ENCODE peak calls at places on chromosomes 2 and 18, in seven cellular contexts. J is CD8-positive, alpha-beta T cell; U is PC-3; T is mammary epithelial cell; Q is breast epithelium; W is right cardiac atrium; N is heart right ventricle. V is an unnamed sample. For H3K9me3, the result is how much of the 10 kb centered on the place peaks cover.

GRCh38 chr18:25210622-25211021 is 141.3 kb downstream of the ZNF521 start:
- DNase-seq in W (no peak), N (no peak), U (no peak), Q (no peak), T (no peak), J (no peak), V (no peak)

GRCh38 chr18:28043631-28044030 is 133.3 kb downstream of the CDH2 start:
- DNase-seq in N (no peak), W (no peak), T (no peak), J (no peak), Q (no peak), U (no peak), V (no peak)

GRCh38 chr2:171520471-171520870 is 1.8 kb upstream of the CYBRD1 start:
- DNase-seq in U (no peak), W (no peak), J (no peak), N (no peak), T (no peak), Q (no peak), V (no peak)

GRCh38 chr2:55581435-55581834 is 36.0 kb downstream of the PPP4R3B start:
- DNase-seq in U (peak), N (no peak), T (no peak), W (no peak), Q (no peak), J (no peak), V (peak)

GRCh38 chr2:153360239-153360638 is 118.3 kb downstream of the RPRM start:
- DNase-seq in N (no peak), Q (no peak), J (no peak), U (no peak), W (no peak), T (no peak), V (no peak)

GRCh38 chr2:158214431-158214830 is 112.8 kb downstream of the UPP2 start:
- DNase-seq in U (peak), W (no peak), T (no peak), J (no peak), Q (no peak), N (no peak), V (peak)

GRCh38 chr18:77899972-77900754 is 650.5 kb downstream of the GALR1 start:
- DNase-seq in U (peak), W (peak), N (no peak), T (peak), Q (no peak), J (peak), V (peak)

GRCh38 chr18:48924621-48925601 is 25.9 kb downstream of the SMAD7 start:
- DNase-seq in U (no peak), T (no peak), Q (no peak), N (no peak), W (no peak), J (no peak), V (no peak)

GRCh38 chr2:205424326-205424725 is 258.0 kb upstream of the NRP2 start:
- DNase-seq in Q (no peak), J (no peak), U (no peak), T (no peak), N (no peak), W (no peak), V (no peak)

GRCh38 chr2:43059183-43059897 is 167.1 kb downstream of the ZFP36L2 start:
- DNase-seq in N (peak), T (peak), J (peak), W (peak), Q (peak), U (peak), V (peak)

GRCh38 chr18:58578321-58578720 is 50.6 kb downstream of the ALPK2 start:
- DNase-seq in T (no peak), U (no peak), J (no peak), N (no peak), W (no peak), Q (no peak), V (peak)

GRCh38 chr2:28488858-28489575 is 6.8 kb upstream of the PLB1 start:
- DNase-seq in J (no peak), Q (no peak), T (peak), W (no peak), U (peak), N (no peak), V (no peak)

GRCh38 chr2:151634726-151635467 is 99.4 kb downstream of the NEB start:
- DNase-seq in W (no peak), Q (no peak), T (peak), N (no peak), J (no peak), U (no peak), V (no peak)

GRCh38 chr2:105739408-105739807 is 5.3 kb upstream of the NCK2 start:
- DNase-seq in Q (no peak), J (no peak), T (no peak), N (no peak), W (no peak), U (no peak), V (peak)

GRCh38 chr2:74072542-74072941 is 75.2 kb downstream of the BOLA3 start:
- DNase-seq in Q (no peak), N (no peak), W (no peak), J (no peak), T (no peak), U (no peak), V (no peak)

GRCh38 chr2:19810637-19811036 is 91.1 kb downstream of the TTC32 start:
- DNase-seq in W (peak), U (no peak), N (peak), T (no peak), J (no peak), Q (no peak), V (no peak)

GRCh38 chr18:58216071-58216471 is 172.0 kb downstream of the NEDD4L start:
- DNase-seq in W (no peak), J (no peak), T (peak), N (no peak), U (no peak), Q (no peak), V (no peak)

GRCh38 chr2:20151116-20151571 is 73.8 kb downstream of the SDC1 start:
- DNase-seq in N (no peak), Q (no peak), J (no peak), T (no peak), W (no peak), U (no peak), V (no peak)

GRCh38 chr2:219422944-219423534 is 4.9 kb downstream of the DES start:
- DNase-seq in T (no peak), U (no peak), J (no peak), Q (no peak), N (no peak), W (no peak), V (no peak)

GRCh38 chr2:158650646-158651357 is 144.3 kb upstream of the DAPL1 start:
- DNase-seq in N (no peak), J (no peak), Q (no peak), U (peak), T (no peak), W (no peak), V (no peak)

GRCh38 chr2:240465765-240466578 is 30.5 kb downstream of the GPC1 start:
- DNase-seq in J (no peak), U (no peak), N (peak), W (peak), Q (peak), T (no peak), V (no peak)

GRCh38 chr2:58553937-58554336 is 312.8 kb upstream of the FANCL start:
- DNase-seq in U (peak), N (no peak), J (no peak), Q (no peak), T (no peak), W (no peak), V (peak)

GRCh38 chr18:44920441-44920840 is 239.8 kb downstream of the SETBP1 start:
- DNase-seq in T (no peak), W (no peak), U (no peak), J (no peak), N (no peak), Q (no peak), V (no peak)

GRCh38 chr2:189702071-189702470 is 27.6 kb downstream of the ANKAR start:
- DNase-seq in W (no peak), N (no peak), J (no peak), T (no peak), U (peak), Q (no peak), V (peak)

GRCh38 chr2:20992201-20992711 is 51.6 kb downstream of the APOB start:
- DNase-seq in N (no peak), Q (no peak), T (peak), J (no peak), W (no peak), U (peak), V (no peak)

GRCh38 chr2:127097471-127097765 is 9.5 kb downstream of the BIN1 start:
- DNase-seq in N (no peak), Q (no peak), U (no peak), W (no peak), J (no peak), T (no peak), V (no peak)

GRCh38 chr18:35110554-35111058 is 69.4 kb downstream of the MAPRE2 start:
- DNase-seq in J (no peak), Q (no peak), N (no peak), W (no peak), T (no peak), U (no peak), V (no peak)

GRCh38 chr2:118903029-118903351 is 39.0 kb upstream of the MARCO start:
- DNase-seq in W (no peak), Q (no peak), N (no peak), T (no peak), U (no peak), J (no peak), V (no peak)

GRCh38 chr2:15061268-15061667 is 428.8 kb downstream of the LRATD1 start:
- DNase-seq in N (no peak), T (no peak), W (no peak), U (no peak), Q (no peak), J (no peak), V (no peak)

GRCh38 chr2:3211256-3211970 is 166.2 kb downstream of the EIPR1 start:
- DNase-seq in Q (no peak), U (no peak), N (no peak), T (no peak), W (no peak), J (no peak), V (no peak)

GRCh38 chr18:73785276-73785675 is 362.4 kb downstream of the FBXO15 start:
- DNase-seq in T (peak), W (no peak), Q (no peak), J (no peak), N (no peak), U (peak), V (no peak)

GRCh38 chr2:136242687-136243277 is 124.8 kb upstream of the CXCR4 start:
- DNase-seq in U (no peak), J (peak), T (no peak), W (no peak), N (no peak), Q (no peak), V (no peak)

GRCh38 chr2:27138111-27138510 is 1.1 kb downstream of the PRR30 start:
- DNase-seq in T (no peak), U (no peak), Q (no peak), N (no peak), J (no peak), W (no peak), V (no peak)

GRCh38 chr2:134429886-134430285 is 176.0 kb downstream of the MGAT5 start:
- DNase-seq in N (no peak), T (no peak), W (no peak), J (no peak), Q (no peak), U (no peak), V (no peak)

GRCh38 chr2:171723724-171724683 is 36.7 kb downstream of the DYNC1I2 start:
- DNase-seq in T (no peak), N (no peak), J (no peak), W (no peak), U (peak), Q (no peak), V (peak)

GRCh38 chr2:63364866-63365265 is 223.4 kb downstream of the WDPCP start:
- DNase-seq in Q (no peak), J (no peak), U (peak), T (no peak), W (no peak), N (no peak), V (no peak)

DNA sequence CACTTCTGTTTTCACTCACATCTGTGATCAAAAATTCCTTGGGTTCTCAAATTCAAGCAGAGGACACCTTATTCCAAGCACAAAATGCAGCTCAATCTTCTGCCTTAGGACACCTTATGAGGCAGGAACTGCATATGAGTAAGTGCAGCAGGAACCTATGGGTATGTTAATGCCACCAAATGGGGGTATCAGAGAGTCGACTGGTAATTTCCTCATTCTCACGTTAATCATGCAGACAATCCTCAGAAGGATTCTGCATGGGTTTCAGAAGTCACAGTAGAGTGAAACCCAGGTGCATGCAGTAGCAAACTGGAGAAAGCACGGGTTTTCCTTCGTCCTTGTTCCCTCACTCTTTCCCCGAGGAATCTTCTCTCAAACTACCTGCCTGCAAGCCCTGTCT is 452.8 kb downstream of the CBLN2 start:
- DNase-seq in N (no peak), J (no peak), U (no peak), W (no peak), Q (no peak), T (no peak), V (no peak)
- H3K9me3 ChIP-seq in N (under half), J (under half), U (under half), W (under half), Q (under half), T (under half), V (under half)

DNA sequence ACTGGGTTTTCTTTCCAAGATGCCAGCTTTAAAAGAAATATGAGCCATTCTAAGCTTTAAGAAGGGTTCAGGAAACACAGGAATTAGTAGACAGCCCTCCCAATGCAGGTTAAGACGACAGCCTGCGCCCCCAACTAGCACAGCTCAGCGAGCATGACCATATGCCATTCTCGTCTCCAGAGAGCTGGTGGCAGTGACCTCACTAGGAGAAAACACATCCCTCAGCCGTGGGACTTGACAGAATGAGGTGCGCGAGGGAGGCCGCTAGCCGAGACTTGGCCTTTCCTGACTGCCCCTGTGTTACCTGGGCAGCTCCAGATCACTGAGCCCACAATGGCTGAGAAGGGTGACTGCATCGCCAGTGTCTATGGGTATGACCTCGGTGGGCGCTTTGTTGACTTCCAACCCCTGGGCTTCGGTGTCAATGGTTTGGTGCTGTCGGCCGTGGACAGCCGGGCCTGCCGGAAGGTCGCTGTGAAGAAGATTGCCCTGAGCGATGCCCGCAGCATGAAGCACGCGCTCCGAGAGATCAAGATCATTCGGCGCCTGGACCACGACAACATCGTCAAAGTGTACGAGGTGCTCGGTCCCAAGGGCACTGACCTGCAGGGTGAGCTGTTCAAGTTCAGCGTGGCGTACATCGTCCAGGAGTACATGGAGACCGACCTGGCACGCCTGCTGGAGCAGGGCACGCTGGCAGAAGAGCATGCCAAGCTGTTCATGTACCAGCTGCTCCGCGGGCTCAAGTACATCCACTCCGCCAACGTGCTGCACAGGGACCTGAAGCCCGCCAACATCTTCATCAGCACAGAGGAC is 103.9 kb downstream of the MAPK4 start:
- DNase-seq in W (no peak), Q (no peak), J (no peak), T (no peak), U (no peak), N (no peak), V (no peak)
- H3K9me3 ChIP-seq in W (under half), Q (under half), J (under half), T (under half), U (under half), N (under half), V (under half)

GRCh38 chr2:51880153-51880552 is 848.2 kb upstream of the NRXN1 start:
- DNase-seq in T (no peak), Q (no peak), W (no peak), J (no peak), N (no peak), U (no peak), V (no peak)
- H3K9me3 ChIP-seq in T (under half), Q (under half), W (under half), J (under half), N (under half), U (under half), V (under half)

DNA sequence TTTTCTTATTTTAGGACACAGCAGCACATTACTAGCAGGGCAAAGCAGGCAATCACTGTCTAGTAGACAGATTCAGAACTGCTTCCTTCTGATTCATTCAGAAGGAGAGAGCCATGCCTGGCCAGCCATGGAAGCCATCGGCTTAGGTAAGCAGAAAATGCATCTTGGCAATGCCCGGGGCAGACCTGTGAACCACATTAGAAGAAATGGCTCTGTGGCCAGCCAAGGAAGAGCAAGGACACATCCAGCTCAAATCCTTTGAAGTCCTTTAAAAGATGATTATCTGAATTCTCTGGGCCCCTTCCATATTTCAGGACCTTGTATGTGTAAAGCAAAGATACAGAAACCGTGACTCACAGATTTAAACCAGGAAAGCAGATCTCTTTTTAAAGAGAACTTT is 227.4 kb downstream of the PID1 start:
- DNase-seq in N (no peak), J (no peak), T (no peak), Q (no peak), W (no peak), U (peak), V (no peak)
- H3K9me3 ChIP-seq in N (under half), J (under half), T (under half), Q (under half), W (under half), U (under half), V (under half)

GRCh38 chr2:132465917-132466316 is 49.3 kb downstream of the GPR39 start:
- DNase-seq in N (no peak), T (peak), J (no peak), Q (no peak), W (no peak), U (no peak), V (no peak)
- H3K9me3 ChIP-seq in N (under half), T (half or more), J (under half), Q (under half), W (under half), U (under half), V (under half)

GRCh38 chr2:89797320-89798038 is 1106.0 kb downstream of the RPIA start:
- DNase-seq in J (no peak), U (no peak), W (no peak), Q (no peak), N (no peak), T (no peak), V (no peak)
- H3K9me3 ChIP-seq in J (under half), U (half or more), W (under half), Q (half or more), N (under half), T (half or more), V (half or more)

GRCh38 chr2:47595690-47596089 is 187.3 kb upstream of the MSH6 start:
- DNase-seq in Q (no peak), J (no peak), T (no peak), W (no peak), U (no peak), N (no peak), V (no peak)

GRCh38 chr2:47594656-47595055 is 188.3 kb upstream of the MSH6 start:
- DNase-seq in Q (no peak), T (no peak), N (no peak), J (no peak), W (no peak), U (no peak), V (no peak)

GRCh38 chr2:47595115-47595514 is 187.8 kb upstream of the MSH6 start:
- DNase-seq in T (no peak), U (no peak), N (no peak), W (no peak), Q (no peak), J (no peak), V (no peak)

DNA sequence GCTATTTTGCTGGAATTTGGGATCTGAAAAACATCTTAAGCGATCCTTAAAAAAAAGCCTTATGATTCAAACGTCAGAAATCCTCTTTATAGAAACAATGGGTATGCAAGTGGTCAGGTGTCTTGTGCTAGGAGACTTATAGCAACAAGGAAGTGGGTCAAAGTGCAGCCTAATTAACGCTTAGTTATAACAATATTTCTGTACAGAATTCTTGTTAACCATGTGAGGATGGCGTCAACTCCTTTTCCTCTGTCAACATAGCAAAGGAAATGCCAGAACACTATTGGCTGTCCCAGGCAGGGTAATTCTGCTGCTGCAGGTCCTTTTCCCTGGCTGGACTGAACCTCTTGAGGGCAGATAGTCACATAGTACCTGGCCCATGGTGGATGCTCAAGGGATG is 189.4 kb downstream of the MSH2 start:
- DNase-seq in W (no peak), N (no peak), J (no peak), U (no peak), T (no peak), Q (no peak), V (no peak)
- H3K9me3 ChIP-seq in W (under half), N (under half), J (under half), U (under half), T (under half), Q (under half), V (under half)

V was measured in A673.